ENCODE peak calls at places on chromosomes 12 and 14, in four cellular contexts. A is naive thymus-derived CD4-positive, alpha-beta T cell; U is uterus; G is stomach. J is an unnamed sample. For H3K4me1, the result is how much of the 10 kb centered on the place peaks cover.

GRCh38 chr12:67802723-67803122 is 154.2 kb downstream of the DYRK2 start:
- DNase-seq in A (no peak), U (no peak), G (no peak), J (no peak)

GRCh38 chr12:102539651-102540553 is 59.5 kb upstream of the IGF1 start:
- DNase-seq in A (no peak), U (no peak), G (no peak), J (no peak)

GRCh38 chr14:72589652-72590051 is 304.2 kb downstream of the DPF3 start:
- DNase-seq in A (no peak), U (no peak), G (no peak), J (no peak)

GRCh38 chr12:93292213-93292612 is 85.5 kb upstream of the NUDT4 start:
- DNase-seq in A (no peak), U (no peak), G (no peak), J (no peak)

GRCh38 chr12:70853326-70853725 is 67.2 kb downstream of the PTPRR start:
- DNase-seq in A (no peak), U (no peak), G (no peak), J (no peak)

GRCh38 chr12:13609874-13610273 is 371.5 kb downstream of the GRIN2B start:
- DNase-seq in A (no peak), U (no peak), G (no peak), J (no peak)

GRCh38 chr12:95463019-95463418 is 10.9 kb upstream of the METAP2 start:
- DNase-seq in A (no peak), U (no peak), G (no peak), J (no peak)

GRCh38 chr12:124993568-124994434 is at the start of gene BRI3BP:
- DNase-seq in A (peak), U (peak), G (peak), J (peak)

GRCh38 chr12:1916396-1917171 is 1.9 kb downstream of the CACNA2D4 start:
- DNase-seq in A (no peak), U (peak), G (peak), J (peak)

GRCh38 chr12:1914116-1914911 is 4.1 kb downstream of the CACNA2D4 start:
- DNase-seq in A (no peak), U (no peak), G (peak), J (peak)

GRCh38 chr12:1917172-1918070 is 1.0 kb downstream of the CACNA2D4 start:
- DNase-seq in A (no peak), U (no peak), G (peak), J (peak)

GRCh38 chr12:1913377-1914115 is 4.9 kb downstream of the CACNA2D4 start:
- DNase-seq in A (no peak), U (peak), G (peak), J (peak)

GRCh38 chr12:1915082-1915968 is 3.1 kb downstream of the CACNA2D4 start:
- DNase-seq in A (peak), U (peak), G (peak), J (peak)
- H3K4me3 ChIP-seq in A (peak), U (no peak), G (no peak), J (no peak)

GRCh38 chr12:74481078-74481477 is 56.6 kb upstream of the ATXN7L3B start:
- DNase-seq in A (no peak), U (no peak), G (no peak), J (no peak)

GRCh38 chr12:74482115-74482514 is 55.5 kb upstream of the ATXN7L3B start:
- DNase-seq in A (no peak), U (no peak), G (no peak), J (no peak)

GRCh38 chr12:74488134-74488533 is 49.5 kb upstream of the ATXN7L3B start:
- DNase-seq in A (no peak), U (no peak), G (no peak), J (no peak)

GRCh38 chr12:74483057-74483456 is 54.6 kb upstream of the ATXN7L3B start:
- DNase-seq in A (no peak), U (no peak), G (no peak), J (no peak)
- H3K27ac ChIP-seq in A (no peak), U (no peak), G (no peak), J (no peak)

GRCh38 chr12:57887631-57888406 is 41.3 kb upstream of the CTDSP2 start:
- DNase-seq in A (no peak), U (peak), G (peak), J (no peak)

GRCh38 chr12:57888407-57889157 is 42.1 kb upstream of the CTDSP2 start:
- DNase-seq in A (peak), U (no peak), G (peak), J (no peak)

GRCh38 chr12:57891639-57892228 is 45.2 kb upstream of the CTDSP2 start:
- DNase-seq in A (no peak), U (no peak), G (no peak), J (no peak)

GRCh38 chr12:57890191-57891120 is 43.9 kb upstream of the CTDSP2 start:
- DNase-seq in A (no peak), U (no peak), G (no peak), J (no peak)

DNA sequence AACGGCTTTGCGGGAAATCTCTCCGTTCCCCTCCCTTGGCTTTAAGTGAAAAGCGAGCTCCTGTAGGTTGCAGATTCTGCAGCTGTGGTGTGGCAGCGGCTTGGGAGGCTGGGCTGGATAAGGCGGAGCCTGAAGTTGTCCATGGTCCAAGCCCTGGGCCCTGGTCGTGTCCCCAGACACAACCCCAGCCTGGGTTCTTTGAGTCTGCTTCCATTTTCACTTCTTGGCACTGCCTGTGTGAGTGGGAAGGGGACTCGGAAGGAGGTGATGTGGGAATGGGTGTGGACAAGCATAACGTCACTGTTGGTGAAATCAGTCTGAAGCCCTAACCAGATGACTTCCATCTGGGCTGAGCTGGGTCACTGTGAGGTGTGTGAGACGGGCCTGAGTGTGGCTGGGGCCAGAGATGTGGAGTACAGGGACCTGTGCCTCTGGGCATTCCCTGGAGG is 43.0 kb upstream of the CTDSP2 start:
- DNase-seq in A (no peak), U (peak), G (no peak), J (no peak)
- H3K4me1 ChIP-seq in A (under half), U (under half), G (half or more), J (under half)

GRCh38 chr12:54352891-54353874 is 11.1 kb downstream of the GPR84 start:
- DNase-seq in A (no peak), U (peak), G (no peak), J (no peak)
- H3K4me3 ChIP-seq in A (no peak), U (no peak), G (no peak), J (no peak)

DNA sequence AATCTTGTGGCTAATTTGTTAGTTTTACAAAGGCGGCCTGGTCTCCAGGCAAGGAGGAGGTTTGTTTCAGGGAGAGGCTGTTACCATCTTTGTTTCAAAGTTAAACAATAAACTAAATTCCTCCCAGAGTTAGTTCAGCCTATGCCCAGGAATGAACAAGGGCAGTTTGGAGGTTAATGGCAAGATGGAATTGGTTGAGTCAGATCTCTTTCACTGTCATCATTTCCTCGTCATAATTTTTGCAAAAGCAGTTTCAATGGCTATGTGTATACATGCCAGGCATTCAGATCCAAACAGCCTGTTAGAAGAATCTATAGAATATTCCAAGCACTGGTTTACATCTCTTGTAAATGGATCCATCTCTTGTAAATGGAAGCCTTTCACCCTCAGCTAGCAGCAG is 65.7 kb downstream of the RIN3 start:
- DNase-seq in A (no peak), U (no peak), G (no peak), J (no peak)
- H3K27ac ChIP-seq in A (no peak), U (no peak), G (no peak), J (no peak)

GRCh38 chr14:79702197-79702596 is 509.1 kb downstream of the DIO2 start:
- DNase-seq in A (no peak), U (no peak), G (no peak), J (no peak)
- H3K4me1 ChIP-seq in A (under half), U (under half), G (under half), J (under half)

GRCh38 chr12:128267246-128267622 is 264 bp downstream of the TMEM132C start:
- DNase-seq in A (no peak), U (no peak), G (no peak), J (no peak)

GRCh38 chr12:128268348-128268725 is 1.4 kb downstream of the TMEM132C start:
- DNase-seq in A (no peak), U (no peak), G (no peak), J (no peak)

GRCh38 chr12:128266559-128267245 is at the start of gene TMEM132C:
- DNase-seq in A (no peak), U (peak), G (no peak), J (no peak)

GRCh38 chr12:128269108-128269713 is 2.2 kb downstream of the TMEM132C start:
- DNase-seq in A (no peak), U (peak), G (no peak), J (no peak)

GRCh38 chr12:128267651-128268347 is 829 bp downstream of the TMEM132C start:
- DNase-seq in A (no peak), U (peak), G (no peak), J (no peak)
- H3K4me3 ChIP-seq in A (no peak), U (peak), G (peak), J (no peak)

J was measured in spleen.